ENCODE peak calls at places on chromosomes 2 and 18, in eight cellular contexts. E is cardiac fibroblast; A is iPS DF 19.7; Z is natural killer cell treated with Interleukin-12 subunit alpha and Interleukin-12 subunit beta and Interleukin-15 and Interleukin-18, amount 100 ng/mL, for 72 hours; V is fibroblast of the aortic adventitia; U is cardiac septum; N is right lobe of liver; B is SW480. I is an unnamed sample.

GRCh38 chr2:69034845-69035244 is 21.9 kb downstream of the ANTXR1 start:
- DNase-seq in Z (no peak), B (no peak), N (no peak), V (no peak), U (no peak), E (no peak), A (no peak), I (no peak)

GRCh38 chr2:203799905-203800304 is 67.7 kb upstream of the CTLA4 start:
- DNase-seq in B (no peak), E (no peak), A (no peak), Z (no peak), U (no peak), V (no peak), N (no peak), I (no peak)

GRCh38 chr18:58303363-58303762 is 259.3 kb downstream of the NEDD4L start:
- DNase-seq in V (no peak), A (no peak), Z (no peak), E (peak; percentile 11), U (no peak), B (no peak), N (no peak), I (no peak)

GRCh38 chr18:33201509-33201926 is 239.0 kb downstream of the CCDC178 start:
- DNase-seq in A (peak; percentile 40), N (no peak), Z (no peak), B (peak; percentile 46), V (peak; percentile 11), E (peak; percentile 17), U (no peak), I (peak; percentile 70)

GRCh38 chr18:267380-267687 is 513 bp downstream of the THOC1 start:
- DNase-seq in Z (no peak), V (peak; percentile 12), B (peak; percentile 35), N (no peak), E (no peak), A (no peak), U (no peak), I (no peak)

GRCh38 chr2:150339282-150339681 is 148.2 kb downstream of the RND3 start:
- DNase-seq in V (peak; percentile 15), N (no peak), A (no peak), Z (no peak), E (peak; percentile 58), U (no peak), B (no peak), I (no peak)

GRCh38 chr18:43634994-43635393 is 357.7 kb upstream of the SYT4 start:
- DNase-seq in N (no peak), Z (no peak), A (no peak), V (no peak), E (no peak), U (no peak), B (no peak), I (peak; percentile 4)

GRCh38 chr2:81266106-81266505 is 961.6 kb upstream of the LRRTM1 start:
- DNase-seq in V (no peak), U (no peak), Z (no peak), A (peak; percentile 2), B (peak; percentile 10), N (no peak), E (no peak), I (no peak)

GRCh38 chr2:32061973-32062861 is 1.1 kb upstream of the SPAST start:
- DNase-seq in E (peak; percentile 75), U (no peak), V (peak; percentile 77), Z (no peak), B (peak; percentile 70), N (peak; percentile 33), A (no peak), I (peak; percentile 33)

GRCh38 chr2:189407161-189407943 is 33.9 kb upstream of the WDR75 start:
- DNase-seq in A (no peak), N (no peak), Z (no peak), B (no peak), U (no peak), V (peak; percentile 81), E (peak; percentile 90), I (peak; percentile 63)

GRCh38 chr2:221532641-221533040 is 39.5 kb downstream of the EPHA4 start:
- DNase-seq in E (no peak), V (no peak), N (no peak), A (no peak), Z (no peak), B (no peak), U (no peak), I (no peak)

GRCh38 chr18:54950221-54950620 is 9.0 kb downstream of the CCDC68 start:
- DNase-seq in N (no peak), Z (no peak), B (no peak), A (no peak), E (no peak), U (no peak), V (no peak), I (no peak)